ENCODE peak calls at places on chromosomes 11 and 22, in seven cellular contexts. A, D, U, V, J, K and G are unnamed samples.

GRCh38 chr11:1511937-1512496 is 25.4 kb upstream of the MOB2 start:
- DNase-seq in A (no peak), D (no peak), U (no peak), V (no peak), J (no peak), K (no peak), G (no peak)

GRCh38 chr22:49667236-49667635 is 160.4 kb downstream of the BRD1 start:
- DNase-seq in A (no peak), D (no peak), U (no peak), V (no peak), J (peak), K (no peak), G (no peak)

GRCh38 chr11:102197759-102198158 is 87.5 kb downstream of the YAP1 start:
- DNase-seq in A (no peak), D (peak), U (no peak), V (no peak), J (no peak), K (no peak), G (no peak)

GRCh38 chr11:7592706-7593105 is 78.9 kb downstream of the PPFIBP2 start:
- DNase-seq in A (no peak), D (peak), U (no peak), V (no peak), J (no peak), K (no peak), G (no peak)

GRCh38 chr11:3223932-3224729 is 5.5 kb upstream of the MRGPRG start:
- DNase-seq in A (no peak), D (no peak), U (no peak), V (no peak), J (no peak), K (no peak), G (no peak)

GRCh38 chr11:11540157-11540556 is 81.6 kb downstream of the GALNT18 start:
- DNase-seq in A (no peak), D (no peak), U (no peak), V (no peak), J (no peak), K (no peak), G (no peak)

GRCh38 chr11:28566643-28567042 is 458.5 kb downstream of the METTL15 start:
- DNase-seq in A (peak), D (peak), U (no peak), V (no peak), J (no peak), K (no peak), G (no peak)

GRCh38 chr22:22691716-22692701 is 47.6 kb downstream of the GGTLC2 start:
- DNase-seq in A (no peak), D (peak), U (no peak), V (no peak), J (peak), K (no peak), G (no peak)

GRCh38 chr22:45584121-45584570 is 81.5 kb downstream of the FBLN1 start:
- DNase-seq in A (no peak), D (no peak), U (no peak), V (no peak), J (peak), K (no peak), G (no peak)

GRCh38 chr11:12121504-12121903 is 11.1 kb downstream of the MICAL2 start:
- DNase-seq in A (no peak), D (no peak), U (no peak), V (peak), J (no peak), K (no peak), G (no peak)

GRCh38 chr11:131246156-131246555 is 124.3 kb upstream of the NTM start:
- DNase-seq in A (no peak), D (no peak), U (no peak), V (no peak), J (no peak), K (no peak), G (no peak)

GRCh38 chr11:65546217-65546958 is 11.8 kb downstream of the LTBP3 start:
- DNase-seq in A (no peak), D (no peak), U (peak), V (no peak), J (peak), K (peak), G (no peak)